ENCODE peak calls at places on chromosomes 6 and 20, in nine cellular contexts. One of them, this sample, is unnamed.

GRCh38 chr6:137416376-137417109 is 77.7 kb downstream of the OLIG3 start:
- DNase-seq in C1 segment of cervical spinal cord: no peak
- DNase-seq in B cell: no peak
- DNase-seq in body of pancreas: no peak
- DNase-seq in NCI-H345: no peak
- DNase-seq in pancreas: no peak
- DNase-seq in mucosa of gallbladder: no peak
- DNase-seq in activated T-cell treated with anti-CD3 and anti-CD28 coated beads for 24 hours: no peak
- DNase-seq in activated CD4-positive, alpha-beta T cell treated with anti-CD3 and anti-CD28 coated beads for 48 hours: no peak
- DNase-seq in this sample: no peak

GRCh38 chr20:58971429-58971828 is 9.6 kb upstream of the NELFCD start:
- DNase-seq in B cell: no peak
- DNase-seq in pancreas: no peak
- DNase-seq in activated CD4-positive, alpha-beta T cell treated with anti-CD3 and anti-CD28 coated beads for 48 hours: no peak
- DNase-seq in C1 segment of cervical spinal cord: no peak
- DNase-seq in NCI-H345: no peak
- DNase-seq in mucosa of gallbladder: no peak
- DNase-seq in body of pancreas: no peak
- DNase-seq in activated T-cell treated with anti-CD3 and anti-CD28 coated beads for 24 hours: no peak
- DNase-seq in this sample: no peak

GRCh38 chr6:166008441-166009369 is 158.9 kb downstream of the TBXT start:
- DNase-seq in B cell: no peak
- DNase-seq in body of pancreas: no peak
- DNase-seq in pancreas: no peak
- DNase-seq in activated CD4-positive, alpha-beta T cell treated with anti-CD3 and anti-CD28 coated beads for 48 hours: peak; percentile 16
- DNase-seq in C1 segment of cervical spinal cord: no peak
- DNase-seq in mucosa of gallbladder: peak; percentile 59
- DNase-seq in NCI-H345: no peak
- DNase-seq in activated T-cell treated with anti-CD3 and anti-CD28 coated beads for 24 hours: no peak
- DNase-seq in this sample: no peak

GRCh38 chr6:34986845-34987246 is 97.8 kb downstream of the ANKS1A start:
- DNase-seq in pancreas: no peak
- DNase-seq in B cell: peak; percentile 39
- DNase-seq in mucosa of gallbladder: peak; percentile 71
- DNase-seq in activated T-cell treated with anti-CD3 and anti-CD28 coated beads for 24 hours: peak; percentile 15
- DNase-seq in C1 segment of cervical spinal cord: peak; percentile 24
- DNase-seq in NCI-H345: peak; percentile 67
- DNase-seq in activated CD4-positive, alpha-beta T cell treated with anti-CD3 and anti-CD28 coated beads for 48 hours: peak; percentile 72
- DNase-seq in body of pancreas: peak; percentile 65
- DNase-seq in this sample: peak; percentile 45

GRCh38 chr6:32107447-32107846 is 1.7 kb downstream of the TNXB start:
- DNase-seq in pancreas: no peak
- DNase-seq in mucosa of gallbladder: no peak
- DNase-seq in C1 segment of cervical spinal cord: peak; percentile 24
- DNase-seq in B cell: no peak
- DNase-seq in body of pancreas: no peak
- DNase-seq in activated T-cell treated with anti-CD3 and anti-CD28 coated beads for 24 hours: no peak
- DNase-seq in activated CD4-positive, alpha-beta T cell treated with anti-CD3 and anti-CD28 coated beads for 48 hours: no peak
- DNase-seq in NCI-H345: no peak
- DNase-seq in this sample: no peak

GRCh38 chr20:22381812-22382416 is 202.5 kb downstream of the FOXA2 start:
- DNase-seq in pancreas: no peak
- DNase-seq in body of pancreas: no peak
- DNase-seq in C1 segment of cervical spinal cord: no peak
- DNase-seq in activated T-cell treated with anti-CD3 and anti-CD28 coated beads for 24 hours: no peak
- DNase-seq in B cell: no peak
- DNase-seq in NCI-H345: no peak
- DNase-seq in activated CD4-positive, alpha-beta T cell treated with anti-CD3 and anti-CD28 coated beads for 48 hours: no peak
- DNase-seq in mucosa of gallbladder: no peak
- DNase-seq in this sample: no peak

GRCh38 chr6:43757966-43758616 is 11.9 kb upstream of the VEGFA start:
- DNase-seq in activated CD4-positive, alpha-beta T cell treated with anti-CD3 and anti-CD28 coated beads for 48 hours: no peak
- DNase-seq in NCI-H345: no peak
- DNase-seq in pancreas: no peak
- DNase-seq in C1 segment of cervical spinal cord: no peak
- DNase-seq in activated T-cell treated with anti-CD3 and anti-CD28 coated beads for 24 hours: no peak
- DNase-seq in mucosa of gallbladder: no peak
- DNase-seq in B cell: no peak
- DNase-seq in body of pancreas: peak; percentile 4
- DNase-seq in this sample: no peak

GRCh38 chr6:124870611-124871201 is 91.5 kb upstream of the RNF217 start:
- DNase-seq in activated T-cell treated with anti-CD3 and anti-CD28 coated beads for 24 hours: no peak
- DNase-seq in pancreas: no peak
- DNase-seq in NCI-H345: peak; percentile 24
- DNase-seq in B cell: no peak
- DNase-seq in activated CD4-positive, alpha-beta T cell treated with anti-CD3 and anti-CD28 coated beads for 48 hours: no peak
- DNase-seq in body of pancreas: no peak
- DNase-seq in mucosa of gallbladder: no peak
- DNase-seq in C1 segment of cervical spinal cord: no peak
- DNase-seq in this sample: no peak

GRCh38 chr20:50249447-50250388 is 59.1 kb downstream of the CEBPB start:
- DNase-seq in body of pancreas: no peak
- DNase-seq in activated CD4-positive, alpha-beta T cell treated with anti-CD3 and anti-CD28 coated beads for 48 hours: no peak
- DNase-seq in B cell: no peak
- DNase-seq in mucosa of gallbladder: no peak
- DNase-seq in NCI-H345: no peak
- DNase-seq in pancreas: no peak
- DNase-seq in C1 segment of cervical spinal cord: no peak
- DNase-seq in activated T-cell treated with anti-CD3 and anti-CD28 coated beads for 24 hours: no peak
- DNase-seq in this sample: no peak

GRCh38 chr6:47000842-47001241 is 41.3 kb downstream of the ADGRF1 start:
- DNase-seq in pancreas: no peak
- DNase-seq in body of pancreas: no peak
- DNase-seq in activated CD4-positive, alpha-beta T cell treated with anti-CD3 and anti-CD28 coated beads for 48 hours: no peak
- DNase-seq in mucosa of gallbladder: peak; percentile 11
- DNase-seq in NCI-H345: peak; percentile 5
- DNase-seq in C1 segment of cervical spinal cord: no peak
- DNase-seq in activated T-cell treated with anti-CD3 and anti-CD28 coated beads for 24 hours: no peak
- DNase-seq in B cell: no peak
- DNase-seq in this sample: no peak

GRCh38 chr20:39381598-39381997 is 419.5 kb downstream of the DHX35 start:
- DNase-seq in mucosa of gallbladder: no peak
- DNase-seq in activated CD4-positive, alpha-beta T cell treated with anti-CD3 and anti-CD28 coated beads for 48 hours: no peak
- DNase-seq in pancreas: no peak
- DNase-seq in C1 segment of cervical spinal cord: no peak
- DNase-seq in body of pancreas: no peak
- DNase-seq in activated T-cell treated with anti-CD3 and anti-CD28 coated beads for 24 hours: no peak
- DNase-seq in B cell: no peak
- DNase-seq in NCI-H345: no peak
- DNase-seq in this sample: no peak

GRCh38 chr6:93792751-93793150 is 373.4 kb upstream of the EPHA7 start:
- DNase-seq in NCI-H345: no peak
- DNase-seq in body of pancreas: no peak
- DNase-seq in mucosa of gallbladder: no peak
- DNase-seq in pancreas: no peak
- DNase-seq in activated T-cell treated with anti-CD3 and anti-CD28 coated beads for 24 hours: no peak
- DNase-seq in C1 segment of cervical spinal cord: no peak
- DNase-seq in B cell: no peak
- DNase-seq in activated CD4-positive, alpha-beta T cell treated with anti-CD3 and anti-CD28 coated beads for 48 hours: no peak
- DNase-seq in this sample: no peak

GRCh38 chr6:36358235-36358915 is 21.7 kb upstream of the BNIP5 start:
- DNase-seq in body of pancreas: no peak
- DNase-seq in activated T-cell treated with anti-CD3 and anti-CD28 coated beads for 24 hours: no peak
- DNase-seq in NCI-H345: no peak
- DNase-seq in B cell: no peak
- DNase-seq in C1 segment of cervical spinal cord: peak; percentile 32
- DNase-seq in activated CD4-positive, alpha-beta T cell treated with anti-CD3 and anti-CD28 coated beads for 48 hours: no peak
- DNase-seq in pancreas: no peak
- DNase-seq in mucosa of gallbladder: no peak
- DNase-seq in this sample: no peak

GRCh38 chr6:34475167-34476047 is 9.5 kb downstream of the PACSIN1 start:
- DNase-seq in mucosa of gallbladder: no peak
- DNase-seq in NCI-H345: no peak
- DNase-seq in pancreas: no peak
- DNase-seq in activated CD4-positive, alpha-beta T cell treated with anti-CD3 and anti-CD28 coated beads for 48 hours: no peak
- DNase-seq in B cell: no peak
- DNase-seq in body of pancreas: no peak
- DNase-seq in C1 segment of cervical spinal cord: no peak
- DNase-seq in activated T-cell treated with anti-CD3 and anti-CD28 coated beads for 24 hours: no peak
- DNase-seq in this sample: no peak

GRCh38 chr6:51614725-51615124 is 472.7 kb downstream of the PKHD1 start:
- DNase-seq in C1 segment of cervical spinal cord: no peak
- DNase-seq in pancreas: no peak
- DNase-seq in mucosa of gallbladder: no peak
- DNase-seq in activated CD4-positive, alpha-beta T cell treated with anti-CD3 and anti-CD28 coated beads for 48 hours: no peak
- DNase-seq in activated T-cell treated with anti-CD3 and anti-CD28 coated beads for 24 hours: no peak
- DNase-seq in body of pancreas: no peak
- DNase-seq in NCI-H345: no peak
- DNase-seq in B cell: no peak
- DNase-seq in this sample: no peak

This sample was measured in GM12864.